ENCODE peak calls at places on chromosome X, in six cellular contexts. S is colonic mucosa, P is heart left ventricle, F is tibial artery, L is left ventricle myocardium inferior, W is mesothelial cell of epicardium. K is an unnamed sample.

GRCh38 chrX:54494970-54495813 is 842 bp downstream of the FGD1 start:
- DNase-seq in S (no peak), P (no peak), F (peak; percentile 72), L (no peak), W (no peak), K (no peak)

GRCh38 chrX:43552166-43552565 is 103.9 kb upstream of the MAOA start:
- DNase-seq in S (peak; percentile 47), P (no peak), F (no peak), L (no peak), W (no peak), K (no peak)

GRCh38 chrX:40278340-40279090 is 180.8 kb upstream of the BCOR start:
- DNase-seq in S (no peak), P (no peak), F (no peak), L (no peak), W (no peak), K (no peak)

GRCh38 chrX:66601522-66601921 is 37.4 kb downstream of the EDA2R start:
- DNase-seq in S (no peak), P (no peak), F (no peak), L (no peak), W (no peak), K (no peak)

GRCh38 chrX:19649227-19650009 is 134.1 kb upstream of the MAP3K15 start:
- DNase-seq in S (no peak), P (no peak), F (no peak), L (no peak), W (no peak), K (no peak)

GRCh38 chrX:133655914-133656265 is 240.6 kb upstream of the GPC4 start:
- DNase-seq in S (no peak), P (no peak), F (no peak), L (no peak), W (no peak), K (no peak)

GRCh38 chrX:37578045-37578444 is 6.6 kb downstream of the LANCL3 start:
- DNase-seq in S (no peak), P (no peak), F (no peak), L (no peak), W (no peak), K (no peak)

GRCh38 chrX:9327747-9328145 is 137.1 kb upstream of the TBL1X start:
- DNase-seq in S (no peak), P (no peak), F (no peak), L (no peak), W (no peak), K (no peak)

GRCh38 chrX:38694394-38694793 is 106.9 kb upstream of the MID1IP1 start:
- DNase-seq in S (no peak), P (no peak), F (no peak), L (no peak), W (no peak), K (no peak)

GRCh38 chrX:1807301-1807731 is 192.5 kb downstream of the ASMT start:
- DNase-seq in S (no peak), P (no peak), F (no peak), L (no peak), W (no peak), K (no peak)

GRCh38 chrX:16638533-16638932 is 11.4 kb upstream of the S100G start:
- DNase-seq in S (no peak), P (no peak), F (no peak), L (no peak), W (no peak), K (no peak)

GRCh38 chrX:11766487-11766886 is 8.4 kb downstream of the MSL3 start:
- DNase-seq in S (no peak), P (no peak), F (no peak), L (no peak), W (no peak), K (no peak)

GRCh38 chrX:10356979-10357378 is 200.2 kb downstream of the CLCN4 start:
- DNase-seq in S (no peak), P (no peak), F (no peak), L (no peak), W (no peak), K (no peak)

GRCh38 chrX:53686151-53686885 is at the start of gene HUWE1:
- DNase-seq in S (peak; percentile 86), P (peak; percentile 83), F (peak; percentile 86), L (peak; percentile 78), W (peak; percentile 63), K (peak; percentile 55)

GRCh38 chrX:41761169-41761568 is 37.2 kb downstream of the GPR82 start:
- DNase-seq in S (no peak), P (no peak), F (no peak), L (no peak), W (no peak), K (no peak)

GRCh38 chrX:41758391-41758790 is 34.4 kb downstream of the GPR82 start:
- DNase-seq in S (no peak), P (no peak), F (no peak), L (no peak), W (no peak), K (no peak)

GRCh38 chrX:41761702-41762101 is 37.7 kb downstream of the GPR82 start:
- DNase-seq in S (no peak), P (no peak), F (no peak), L (no peak), W (no peak), K (no peak)

DNA sequence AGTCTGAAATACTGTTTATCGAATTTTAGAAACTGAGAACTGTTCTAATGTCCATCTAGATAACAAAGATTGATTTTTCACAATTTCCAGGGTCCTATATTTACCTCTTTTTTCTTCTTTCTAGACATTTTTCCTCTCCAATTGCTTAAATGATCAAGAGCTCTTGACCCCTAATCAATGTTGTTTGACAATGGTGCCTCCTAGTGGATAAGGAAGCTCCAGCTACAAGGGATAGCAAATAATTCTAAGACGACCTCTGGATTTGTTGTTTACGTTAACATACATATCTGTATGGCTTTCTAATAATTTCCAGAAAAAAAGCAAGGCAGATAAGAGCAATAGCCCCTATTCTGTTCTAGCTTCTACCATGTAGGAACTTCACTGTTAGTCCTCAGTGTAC is 35.8 kb downstream of the GPR82 start:
- DNase-seq in S (no peak), P (no peak), F (no peak), L (no peak), W (no peak), K (no peak)
- TF ChIP-seq CTCF in S (peak; percentile 40), P (peak; percentile 44), F (peak; percentile 29), L (peak; percentile 63), W (no peak), K (peak; percentile 63)

GRCh38 chrX:48541140-48541814 is 1.8 kb downstream of the TBC1D25 start:
- DNase-seq in S (no peak), P (no peak), F (no peak), L (no peak), W (no peak), K (no peak)

GRCh38 chrX:48538641-48539344 is 721 bp upstream of the TBC1D25 start:
- DNase-seq in S (no peak), P (no peak), F (no peak), L (no peak), W (no peak), K (no peak)

GRCh38 chrX:48540480-48540879 is 966 bp downstream of the TBC1D25 start:
- DNase-seq in S (no peak), P (no peak), F (no peak), L (no peak), W (no peak), K (no peak)

GRCh38 chrX:48540015-48540350 is 469 bp downstream of the TBC1D25 start:
- DNase-seq in S (peak; percentile 51), P (no peak), F (no peak), L (no peak), W (no peak), K (peak; percentile 55)

DNA sequence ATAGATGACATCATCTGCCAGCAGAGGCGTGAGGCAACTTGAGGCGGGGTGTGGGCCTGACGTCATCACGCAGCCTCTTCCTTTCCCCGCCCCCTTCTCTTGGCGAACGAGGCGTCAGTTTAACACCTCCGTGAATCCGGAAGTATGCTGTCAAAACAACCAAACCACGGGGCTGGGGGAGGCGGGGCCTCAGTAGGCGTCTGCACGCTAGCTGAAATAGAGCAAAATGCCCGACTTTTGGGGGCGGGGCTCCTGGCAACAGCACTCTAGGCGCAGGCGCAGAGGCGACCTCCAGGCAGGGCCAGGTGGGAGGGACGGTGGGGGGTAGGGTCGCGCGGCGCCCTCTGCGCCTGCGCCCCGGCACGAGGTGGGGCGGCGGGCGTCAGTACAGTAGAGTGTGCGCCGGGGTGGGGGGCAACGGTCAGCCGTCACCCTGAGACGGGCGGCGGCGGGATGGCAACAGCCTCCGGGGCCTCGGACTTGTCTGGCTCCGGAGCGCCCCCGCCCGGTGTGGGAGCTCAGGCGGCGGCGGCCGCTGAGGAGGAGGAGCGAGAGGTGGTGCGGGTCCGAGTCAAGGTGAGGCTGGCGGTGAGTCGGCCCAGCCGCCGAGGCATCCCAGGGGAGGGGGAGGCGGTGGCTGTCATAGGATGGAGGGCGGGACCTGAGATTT is at the start of gene TBC1D25:
- DNase-seq in S (peak; percentile 97), P (peak; percentile 95), F (peak; percentile 98), L (peak; percentile 96), W (peak; percentile 87), K (peak; percentile 98)
- TF ChIP-seq CTCF in S (peak; percentile 29), P (peak; percentile 28), F (peak; percentile 25), L (peak; percentile 52), W (no peak), K (peak; percentile 50)

GRCh38 chrX:97461763-97462162 is 578.1 kb downstream of the RPA4 start:
- DNase-seq in S (no peak), P (no peak), F (no peak), L (no peak), W (no peak), K (no peak)
- TF ChIP-seq CTCF in S (no peak), P (no peak), F (no peak), L (no peak), W (peak; percentile 68), K (no peak)

DNA sequence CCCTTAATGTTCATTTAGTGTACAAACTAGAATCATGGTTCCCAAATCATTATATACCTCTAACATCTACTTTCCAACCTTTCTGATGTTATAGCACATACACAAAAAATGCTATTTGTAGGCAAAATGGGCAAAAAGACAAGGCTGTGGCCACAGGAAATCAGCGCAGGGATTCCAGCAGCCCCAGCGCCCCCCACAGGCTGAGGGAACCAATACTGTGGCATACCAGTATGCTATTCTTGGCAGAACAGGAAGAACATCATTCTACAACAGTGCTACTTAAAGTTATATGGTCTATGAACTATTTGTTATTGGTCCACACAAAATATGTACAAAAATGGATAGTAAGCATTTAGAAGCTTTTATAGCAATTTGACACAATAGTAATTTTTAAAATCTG is 25.3 kb downstream of the STEEP1 start:
- DNase-seq in S (no peak), P (no peak), F (no peak), L (no peak), W (no peak), K (no peak)
- TF ChIP-seq CTCF in S (no peak), P (no peak), F (no peak), L (no peak), W (no peak), K (no peak)

GRCh38 chrX:72569786-72570185 is 2.9 kb downstream of the HDAC8 start:
- DNase-seq in S (no peak), P (no peak), F (no peak), L (no peak), W (no peak), K (no peak)
- TF ChIP-seq CTCF in S (no peak), P (no peak), F (no peak), L (no peak), W (no peak), K (no peak)

GRCh38 chrX:17860811-17861495 is at the start of gene RAI2:
- DNase-seq in S (no peak), P (peak; percentile 36), F (no peak), L (peak; percentile 35), W (no peak), K (no peak)
- TF ChIP-seq CTCF in S (no peak), P (no peak), F (no peak), L (peak; percentile 20), W (no peak), K (no peak)

K was measured in CD14-positive monocyte.